ENCODE peak calls at places on chromosomes 7 and 10, in nine cellular contexts. C, O, D, E, P, I, F, M and W are unnamed samples.
A peak's percentile ranks its signal among the peaks of the same experiment; 100 is the strongest.

GRCh38 chr10:110867807-110868465 is 3.8 kb upstream of the PDCD4 start:
- DNase-seq in C (no peak), O (no peak), D (no peak), E (no peak), P (no peak), I (no peak), F (no peak), M (no peak), W (no peak)

GRCh38 chr10:71999360-72000072 is 35.3 kb downstream of the CHST3 start:
- DNase-seq in C (peak; percentile 76), O (peak; percentile 54), D (no peak), E (no peak), P (no peak), I (peak; percentile 95), F (no peak), M (peak; percentile 37), W (no peak)

GRCh38 chr7:64863021-64863420 is 40.1 kb upstream of the ZNF273 start:
- DNase-seq in C (no peak), O (no peak), D (no peak), E (no peak), P (no peak), I (no peak), F (no peak), M (no peak), W (no peak)

GRCh38 chr7:124801330-124801895 is 35.8 kb upstream of the GPR37 start:
- DNase-seq in C (no peak), O (no peak), D (no peak), E (no peak), P (no peak), I (no peak), F (no peak), M (no peak), W (no peak)

GRCh38 chr10:70906953-70907618 is 18.7 kb upstream of the PCBD1 start:
- DNase-seq in C (no peak), O (no peak), D (no peak), E (no peak), P (no peak), I (peak; percentile 50), F (no peak), M (no peak), W (no peak)

GRCh38 chr7:123208793-123209192 is 9.0 kb upstream of the SLC13A1 start:
- DNase-seq in C (no peak), O (no peak), D (peak; percentile 2), E (no peak), P (no peak), I (no peak), F (no peak), M (peak; percentile 43), W (no peak)

GRCh38 chr7:16590424-16590823 is 55.1 kb downstream of the ANKMY2 start:
- DNase-seq in C (no peak), O (no peak), D (no peak), E (no peak), P (no peak), I (no peak), F (no peak), M (no peak), W (no peak)

GRCh38 chr10:129744896-129745750 is 219.0 kb downstream of the EBF3 start:
- DNase-seq in C (no peak), O (no peak), D (no peak), E (no peak), P (no peak), I (no peak), F (no peak), M (no peak), W (no peak)

GRCh38 chr7:121334875-121335648 is 6.3 kb downstream of the WNT16 start:
- DNase-seq in C (peak; percentile 43), O (no peak), D (no peak), E (no peak), P (no peak), I (no peak), F (no peak), M (no peak), W (no peak)

GRCh38 chr7:44964831-44965440 is 13.9 kb downstream of the MYO1G start:
- DNase-seq in C (no peak), O (no peak), D (no peak), E (no peak), P (no peak), I (peak; percentile 67), F (no peak), M (no peak), W (no peak)

GRCh38 chr7:44961844-44962482 is 16.9 kb downstream of the MYO1G start:
- DNase-seq in C (no peak), O (no peak), D (no peak), E (no peak), P (no peak), I (no peak), F (no peak), M (no peak), W (no peak)

GRCh38 chr7:44963526-44964290 is 15.1 kb downstream of the MYO1G start:
- DNase-seq in C (no peak), O (no peak), D (no peak), E (no peak), P (no peak), I (no peak), F (no peak), M (no peak), W (no peak)

GRCh38 chr7:44964384-44964830 is 14.4 kb downstream of the MYO1G start:
- DNase-seq in C (no peak), O (no peak), D (no peak), E (no peak), P (peak; percentile 42), I (no peak), F (no peak), M (peak; percentile 41), W (no peak)

DNA sequence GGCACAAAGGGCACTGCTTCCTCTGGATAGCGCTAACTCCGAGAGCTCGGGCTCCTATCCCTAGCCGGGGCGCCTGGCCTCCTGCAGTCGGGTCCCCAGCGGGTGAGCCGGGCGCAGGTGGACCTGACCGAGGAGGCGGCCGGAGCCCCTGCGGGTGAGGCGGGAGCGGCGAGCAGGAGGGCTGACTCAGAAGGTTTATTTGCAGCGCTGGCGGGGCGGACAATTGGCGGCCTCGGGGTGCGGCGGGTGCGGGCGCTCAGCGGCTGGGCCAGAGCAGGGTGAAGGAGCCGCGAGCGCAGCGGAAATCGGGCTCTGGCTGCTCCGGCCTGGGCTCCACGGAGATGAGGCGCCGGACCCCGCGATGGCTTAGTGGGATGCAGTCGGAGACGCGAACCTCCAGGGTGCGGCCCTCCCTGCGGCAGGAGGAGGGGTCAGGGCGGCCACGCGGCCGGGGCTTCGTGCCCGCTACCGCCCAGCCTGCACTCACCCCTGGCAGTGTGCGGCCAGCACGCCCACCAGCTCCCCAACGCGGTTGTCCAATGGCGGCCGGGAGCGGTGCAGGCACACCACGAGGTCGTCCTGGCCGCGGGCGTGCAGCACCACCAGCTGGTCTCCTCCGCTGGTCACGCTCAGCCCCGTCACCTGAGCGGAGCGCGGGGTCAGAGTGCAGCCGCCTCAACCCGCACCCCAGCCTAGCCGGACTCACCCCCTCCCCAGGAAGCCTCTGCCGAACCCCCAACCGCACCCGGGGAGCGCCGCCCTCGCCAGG is 16.1 kb downstream of the MYO1G start:
- DNase-seq in C (peak; percentile 47), O (no peak), D (no peak), E (no peak), P (no peak), I (no peak), F (no peak), M (peak; percentile 68), W (no peak)
- H3K4me3 ChIP-seq in C (no peak overlapping the region), O (peak overlapping the region; percentile 33), D (no peak overlapping the region), E (peak overlapping the region; percentile 73), P (no peak overlapping the region), I (peak overlapping the region; percentile 25), F (no peak overlapping the region), M (peak overlapping the region; percentile 36), W (peak overlapping the region; percentile 6)

DNA sequence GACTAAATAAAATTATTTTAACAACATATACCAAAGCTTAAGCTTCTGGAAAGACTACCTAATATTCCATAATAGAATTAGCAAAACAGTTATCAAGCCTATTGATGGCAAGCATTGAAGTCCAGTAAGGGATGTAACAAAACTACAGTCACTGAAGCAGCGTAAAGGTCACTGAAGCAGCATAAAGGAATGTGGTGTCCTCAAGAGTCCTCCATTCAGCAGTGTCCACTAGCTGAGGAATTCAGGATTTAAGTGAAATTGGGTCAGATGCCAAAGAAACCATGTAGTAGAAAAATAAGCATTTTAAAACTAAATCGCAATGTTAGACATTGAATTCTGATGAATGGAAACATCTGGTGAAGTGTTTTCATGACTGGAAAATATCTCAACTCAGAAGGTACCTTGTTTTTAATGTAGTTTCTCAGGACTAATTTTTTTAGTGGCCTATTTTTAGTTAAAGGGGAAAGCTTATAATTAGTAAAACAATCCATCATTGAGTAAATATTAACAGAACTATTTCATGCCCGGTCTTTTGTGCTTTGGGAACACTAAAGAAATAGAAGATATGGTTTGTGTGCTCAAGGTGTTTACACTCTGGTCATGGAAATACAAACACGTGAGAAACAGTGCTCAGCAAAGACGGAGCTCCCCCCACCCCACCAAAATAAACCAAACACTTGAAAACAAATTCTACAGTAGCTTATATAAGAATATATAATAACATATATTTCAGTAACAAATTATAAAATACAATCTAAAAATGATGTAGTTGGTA is 121.4 kb downstream of the CDK14 start:
- DNase-seq in C (peak; percentile 69), O (no peak), D (no peak), E (no peak), P (no peak), I (no peak), F (no peak), M (peak; percentile 66), W (no peak)
- H3K4me1 ChIP-seq in C (peaks cover 10% of the 10 kb centered on the region), O (peaks cover 6% of the 10 kb centered on the region), D (peaks cover 97% of the 10 kb centered on the region), E (no peaks in the 10 kb centered on the region), P (no peaks in the 10 kb centered on the region), I (peaks cover 37% of the 10 kb centered on the region), F (no peaks in the 10 kb centered on the region), M (peaks cover 37% of the 10 kb centered on the region), W (no peaks in the 10 kb centered on the region)

DNA sequence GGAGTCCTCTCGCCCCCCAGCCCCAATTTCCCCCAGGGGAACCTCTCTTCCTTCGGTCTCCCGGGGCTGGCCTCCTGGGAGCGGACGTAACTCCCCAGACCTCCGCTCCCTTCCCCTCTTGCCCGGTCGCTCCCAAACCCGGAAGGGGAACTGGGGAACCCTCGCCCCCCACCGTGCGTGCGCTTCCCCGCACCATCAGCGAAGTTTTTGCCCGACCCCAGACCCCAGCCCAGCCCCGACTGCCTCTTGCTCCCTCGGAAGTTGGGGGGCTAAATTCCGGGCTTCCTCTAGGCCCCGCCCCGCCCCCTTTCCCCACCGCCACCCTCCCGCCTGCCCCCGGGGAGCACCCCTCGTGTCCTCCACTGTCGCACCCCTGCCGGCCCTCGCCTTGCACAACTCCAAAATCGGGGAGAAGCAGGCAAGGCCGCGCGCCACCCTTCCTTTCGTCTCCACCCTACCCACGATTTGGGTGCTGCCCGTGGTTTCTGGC is 447 bp downstream of the GNB2 start:
- DNase-seq in C (no peak), O (peak; percentile 61), D (peak; percentile 43), E (no peak), P (no peak), I (peak; percentile 89), F (peak; percentile 39), M (no peak), W (peak; percentile 78)
- H3K4me3 ChIP-seq in C (peak overlapping the region; percentile 73), O (peak overlapping the region; percentile 80), D (peak overlapping the region; percentile 99), E (peak overlapping the region; percentile 93), P (peak overlapping the region; percentile 77), I (peak overlapping the region; percentile 79), F (peak overlapping the region; percentile 91), M (peak overlapping the region; percentile 100), W (peak overlapping the region; percentile 73)

DNA sequence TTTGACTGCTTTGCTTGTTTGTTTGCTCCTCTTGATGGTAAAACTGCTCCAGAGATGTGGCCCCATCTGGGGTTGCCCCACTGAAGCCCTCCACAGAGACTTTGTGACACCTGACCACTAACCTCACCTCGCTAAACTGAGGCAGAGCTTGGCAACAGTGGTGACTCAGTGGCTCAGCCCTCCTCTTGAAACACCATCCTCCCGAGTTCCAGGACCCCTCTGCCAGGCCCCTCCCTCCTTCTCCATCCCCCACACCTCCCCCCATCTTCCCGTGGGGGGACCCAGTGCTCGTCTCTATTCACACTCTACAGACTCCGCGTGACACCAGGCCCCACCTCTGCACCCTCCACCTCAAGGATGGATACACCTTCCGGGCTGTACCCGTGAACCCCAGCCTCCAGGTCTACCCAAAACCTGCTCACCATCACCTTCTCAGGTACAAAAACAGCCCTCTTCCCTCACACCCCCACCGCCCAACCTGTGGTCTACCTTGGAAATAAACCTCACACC is 19.0 kb upstream of the RET start:
- DNase-seq in C (no peak), O (no peak), D (no peak), E (no peak), P (no peak), I (peak; percentile 51), F (no peak), M (no peak), W (no peak)
- H3K4me1 ChIP-seq in C (no peaks in the 10 kb centered on the region), O (no peaks in the 10 kb centered on the region), D (no peaks in the 10 kb centered on the region), E (no peaks in the 10 kb centered on the region), P (no peaks in the 10 kb centered on the region), I (no peaks in the 10 kb centered on the region), F (no peaks in the 10 kb centered on the region), M (no peaks in the 10 kb centered on the region), W (no peaks in the 10 kb centered on the region)